ENCODE peak calls at places on chromosomes 2 and 18, in four cellular contexts. A, J, Y and D are unnamed samples.

GRCh38 chr2:216078776-216079175 is 2.8 kb downstream of the PECR start:
- DNase-seq in A (peak; percentile 46), J (no peak), Y (no peak), D (no peak)

GRCh38 chr2:226655871-226656270 is 143.7 kb downstream of the IRS1 start:
- DNase-seq in A (peak; percentile 56), J (no peak), Y (no peak), D (no peak)

GRCh38 chr2:162297925-162298552 is 20.4 kb downstream of the IFIH1 start:
- DNase-seq in A (peak; percentile 78), J (peak; percentile 91), Y (no peak), D (peak; percentile 83)

GRCh38 chr2:234595829-234596228 is 98.9 kb upstream of the ARL4C start:
- DNase-seq in A (no peak), J (no peak), Y (no peak), D (no peak)

GRCh38 chr2:239369631-239370161 is 31.1 kb downstream of the HDAC4 start:
- DNase-seq in A (peak; percentile 14), J (peak; percentile 61), Y (peak; percentile 63), D (no peak)

GRCh38 chr2:149544692-149545091 is 42.9 kb downstream of the MMADHC start:
- DNase-seq in A (peak; percentile 36), J (no peak), Y (no peak), D (no peak)

GRCh38 chr2:74806913-74807312 is 27.0 kb upstream of the HK2 start:
- DNase-seq in A (no peak), J (no peak), Y (no peak), D (no peak)

GRCh38 chr2:143321994-143322393 is 192.8 kb downstream of the ARHGAP15 start:
- DNase-seq in A (peak; percentile 5), J (no peak), Y (no peak), D (no peak)

GRCh38 chr2:24893934-24894333 is 26.1 kb downstream of the ADCY3 start:
- DNase-seq in A (peak; percentile 29), J (no peak), Y (no peak), D (no peak)

GRCh38 chr18:56501896-56502295 is 136.5 kb downstream of the TXNL1 start:
- DNase-seq in A (no peak), J (no peak), Y (no peak), D (no peak)

GRCh38 chr2:106847366-106847765 is 38.6 kb downstream of the ST6GAL2 start:
- DNase-seq in A (no peak), J (no peak), Y (no peak), D (no peak)

GRCh38 chr2:2662037-2662846 is 331.2 kb upstream of the MYT1L start:
- DNase-seq in A (no peak), J (no peak), Y (no peak), D (peak; percentile 54)

DNA sequence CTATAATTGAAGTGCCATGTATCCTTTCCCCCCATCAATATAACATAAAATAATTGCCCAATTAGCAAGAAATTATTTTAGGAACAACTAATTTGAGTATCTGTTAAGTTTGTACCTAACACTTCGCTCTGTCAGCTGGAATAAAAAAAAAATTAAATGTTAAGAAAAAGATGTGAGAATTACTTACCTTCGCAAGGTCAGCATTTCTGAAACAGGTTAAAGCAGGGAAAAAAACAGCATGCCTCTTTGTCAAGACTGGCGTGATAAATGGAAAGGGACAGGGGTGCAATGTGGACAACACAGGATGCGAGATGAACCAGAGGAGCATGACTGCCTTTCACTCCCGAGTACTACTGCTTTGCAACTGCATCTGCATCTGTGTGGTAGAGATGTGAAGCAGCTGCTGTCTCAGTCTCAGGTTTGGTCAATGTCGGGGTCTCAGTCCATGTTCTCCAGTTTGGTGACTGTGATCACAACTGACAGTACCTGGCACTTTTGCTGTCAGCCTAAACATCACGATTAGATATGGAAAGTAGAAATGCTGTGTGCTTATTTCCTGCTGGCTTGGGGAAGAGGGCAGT is 565.4 kb upstream of the LRRTM1 start:
- DNase-seq in A (no peak), J (no peak), Y (no peak), D (no peak)
- H3K4me3 ChIP-seq in A (no peak overlapping the region), J (no peak overlapping the region), Y (no peak overlapping the region), D (no peak overlapping the region)

GRCh38 chr2:202945-203344 is 60.9 kb downstream of the SH3YL1 start:
- DNase-seq in A (no peak), J (no peak), Y (no peak), D (no peak)
- H3K4me3 ChIP-seq in A (no peak overlapping the region), J (no peak overlapping the region), Y (no peak overlapping the region), D (no peak overlapping the region)

DNA sequence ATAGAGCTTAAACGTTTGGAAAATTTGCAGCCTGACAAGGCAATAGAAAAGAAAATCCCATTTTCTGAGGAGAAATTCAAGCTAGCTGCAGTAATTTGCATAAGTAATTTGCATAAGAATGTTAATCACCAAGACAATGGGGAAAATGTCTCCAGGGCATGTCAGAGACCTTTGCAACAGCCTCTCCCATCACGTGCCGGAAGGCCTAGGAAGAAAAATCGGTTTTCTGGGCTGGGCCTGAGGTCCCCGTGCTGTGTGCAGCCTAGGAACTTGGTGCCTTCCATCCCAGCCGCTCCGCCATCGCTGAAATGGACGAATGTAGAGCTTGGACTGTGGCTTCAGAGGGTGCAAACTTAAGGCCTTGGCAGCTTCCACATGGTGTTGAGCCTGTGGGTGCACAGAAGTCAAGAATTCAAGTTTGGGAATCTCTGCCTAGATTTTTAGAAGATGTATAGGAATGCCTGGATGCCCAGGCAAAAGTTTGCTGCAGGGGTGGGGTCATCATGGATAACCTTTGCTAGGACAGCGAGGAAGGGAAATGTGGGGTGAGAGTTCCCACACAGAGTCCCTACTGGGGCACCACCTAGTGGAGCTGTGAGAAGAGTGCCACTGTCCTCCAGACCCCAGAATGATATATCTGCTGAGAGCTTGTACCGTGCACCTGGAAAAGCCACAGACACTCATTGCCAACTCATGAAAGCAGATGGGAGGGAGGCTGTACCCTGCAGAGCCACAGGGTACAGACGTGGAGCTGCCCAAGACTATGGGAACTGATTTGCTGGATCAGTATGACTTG is 164.6 kb downstream of the GULP1 start:
- DNase-seq in A (no peak), J (no peak), Y (no peak), D (no peak)
- H3K4me3 ChIP-seq in A (no peak overlapping the region), J (no peak overlapping the region), Y (no peak overlapping the region), D (no peak overlapping the region)

DNA sequence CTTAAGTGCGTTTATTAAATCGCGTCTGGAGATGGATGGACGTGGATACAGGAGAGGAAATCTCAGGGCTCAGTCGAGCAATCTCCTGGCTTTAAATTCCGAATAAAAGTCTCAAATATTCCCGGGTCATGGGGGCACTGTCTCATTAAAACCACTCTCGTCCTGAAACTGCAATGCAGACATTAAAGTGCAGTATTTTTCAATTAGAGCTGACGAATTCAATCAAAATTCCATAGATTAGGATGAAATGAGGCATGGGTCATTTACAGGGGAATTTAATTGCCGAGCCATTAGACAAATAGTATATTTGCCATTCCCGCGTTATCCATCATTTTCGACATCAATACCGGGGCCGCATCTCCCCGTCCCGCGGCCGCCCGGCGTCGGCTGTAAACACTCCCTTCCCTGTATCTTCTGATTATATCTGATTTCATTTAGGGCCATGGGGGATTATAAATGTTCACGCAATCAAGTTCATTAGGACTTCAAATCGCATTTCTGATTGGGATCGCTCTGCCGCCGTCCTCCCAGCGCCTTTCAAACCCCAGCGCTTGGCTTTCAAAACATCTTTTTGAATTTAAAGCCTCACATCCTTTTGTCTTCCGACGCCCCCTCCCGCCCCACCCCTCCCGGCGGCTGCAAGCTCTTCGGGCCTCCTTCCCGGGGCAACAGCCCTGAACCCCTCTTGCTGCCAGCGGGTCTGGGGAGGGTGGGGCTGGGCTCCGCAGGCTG is 10.9 kb upstream of the GBX2 start:
- DNase-seq in A (no peak), J (no peak), Y (no peak), D (no peak)
- H3K4me3 ChIP-seq in A (no peak overlapping the region), J (no peak overlapping the region), Y (peak overlapping the region; percentile 34), D (peak overlapping the region; percentile 41)

DNA sequence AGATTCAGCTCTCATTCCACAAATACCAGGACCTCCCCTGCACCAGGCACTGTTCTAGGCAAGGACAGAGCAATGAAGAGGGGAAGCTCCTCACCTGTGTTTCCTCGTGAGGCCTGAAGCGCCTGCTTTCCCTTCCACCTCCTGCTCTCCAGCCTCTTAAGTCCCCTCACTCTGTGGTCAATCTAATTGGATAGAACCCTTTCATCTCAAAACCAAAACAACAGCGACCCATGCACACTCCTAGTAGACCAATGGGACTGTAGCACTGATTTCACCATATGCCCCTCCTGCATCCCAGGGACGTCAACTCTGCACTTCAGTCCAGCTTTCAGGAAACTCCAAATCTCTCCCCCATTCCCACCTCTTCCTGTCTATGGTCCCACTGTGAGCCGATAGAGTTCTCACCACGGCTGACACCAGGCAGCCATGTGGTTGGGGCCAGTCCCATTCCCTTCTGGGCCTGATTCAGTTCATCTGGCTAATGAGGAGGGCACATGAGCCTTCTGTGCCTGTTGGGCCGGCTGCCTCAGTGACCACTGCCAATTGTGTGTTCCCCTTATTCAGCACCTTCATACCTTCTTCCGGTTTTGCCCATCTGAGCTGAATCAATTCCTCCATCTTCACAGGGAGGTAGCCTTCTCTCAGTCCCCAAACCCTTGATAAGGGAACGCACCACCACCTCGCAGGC is 33.3 kb upstream of the MAT2A start:
- DNase-seq in A (no peak), J (no peak), Y (peak; percentile 61), D (no peak)
- H3K4me3 ChIP-seq in A (no peak overlapping the region), J (no peak overlapping the region), Y (no peak overlapping the region), D (no peak overlapping the region)

GRCh38 chr2:175559613-175560012 is 378.1 kb upstream of the ATP5MC3 start:
- DNase-seq in A (no peak), J (no peak), Y (no peak), D (no peak)

GRCh38 chr2:175557810-175558377 is 376.4 kb upstream of the ATP5MC3 start:
- DNase-seq in A (no peak), J (no peak), Y (no peak), D (no peak)

DNA sequence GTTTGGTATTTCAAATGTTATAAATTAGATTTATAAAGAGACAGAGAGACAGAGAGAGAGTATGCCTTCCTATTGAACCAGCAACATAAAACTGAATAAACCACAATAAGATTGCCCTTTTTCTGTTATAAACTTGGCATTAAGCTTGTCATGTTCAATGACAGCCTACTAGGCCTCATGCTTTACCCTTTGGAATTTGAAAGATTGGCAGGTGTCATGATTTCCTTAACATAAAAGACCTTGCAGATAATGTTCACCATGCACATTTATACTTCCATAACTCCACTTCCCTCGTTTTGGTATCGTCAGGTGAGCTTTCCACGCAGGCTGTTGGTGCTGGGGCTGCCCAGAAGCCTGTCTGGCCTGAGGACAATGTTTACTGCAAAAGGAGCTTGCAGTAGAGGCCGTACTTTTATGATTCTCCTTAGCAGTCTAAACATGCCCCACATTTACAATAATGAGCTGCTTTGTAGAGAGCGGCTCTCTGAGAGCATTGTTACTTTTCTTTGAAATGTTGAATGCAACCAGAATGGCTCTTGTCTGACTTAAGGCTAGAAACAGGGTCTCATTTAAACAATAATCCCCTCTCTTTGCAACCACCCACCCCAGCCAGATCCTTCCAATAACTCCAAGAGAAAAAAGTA is 379.1 kb upstream of the ATP5MC3 start:
- DNase-seq in A (no peak), J (no peak), Y (no peak), D (no peak)
- H3K4me3 ChIP-seq in A (no peak overlapping the region), J (no peak overlapping the region), Y (no peak overlapping the region), D (no peak overlapping the region)

GRCh38 chr2:62814132-62814531 is 108.6 kb downstream of the EHBP1 start:
- DNase-seq in A (no peak), J (peak; percentile 59), Y (no peak), D (no peak)
- H3K4me3 ChIP-seq in A (no peak overlapping the region), J (no peak overlapping the region), Y (no peak overlapping the region), D (no peak overlapping the region)